ENCODE peak calls at places on chromosome 4, in seven cellular contexts. One of them, this sample, is unnamed.

GRCh38 chr4:47913858-47914218 is 545 bp downstream of the NFXL1 start:
- DNase-seq in choroid plexus epithelial cell: no peak
- DNase-seq in COR-L47: peak
- DNase-seq in astrocyte: no peak
- DNase-seq in fibroblast of pulmonary artery: no peak
- DNase-seq in stimulated activated CD8-positive, alpha-beta memory T cell treated with anti-CD3 and anti-CD28 coated beads, Interleukin-4, amount 100 ng/mL, for 1 hour: no peak
- DNase-seq in T follicular helper cell: peak
- DNase-seq in this sample: peak

GRCh38 chr4:33302298-33302697 is 2582.1 kb downstream of the PCDH7 start:
- DNase-seq in choroid plexus epithelial cell: peak
- DNase-seq in COR-L47: no peak
- DNase-seq in astrocyte: peak
- DNase-seq in fibroblast of pulmonary artery: peak
- DNase-seq in stimulated activated CD8-positive, alpha-beta memory T cell treated with anti-CD3 and anti-CD28 coated beads, Interleukin-4, amount 100 ng/mL, for 1 hour: no peak
- DNase-seq in T follicular helper cell: no peak
- DNase-seq in this sample: no peak

GRCh38 chr4:97912151-97912550 is 231.1 kb downstream of the STPG2 start:
- DNase-seq in choroid plexus epithelial cell: no peak
- DNase-seq in COR-L47: no peak
- DNase-seq in astrocyte: no peak
- DNase-seq in fibroblast of pulmonary artery: no peak
- DNase-seq in stimulated activated CD8-positive, alpha-beta memory T cell treated with anti-CD3 and anti-CD28 coated beads, Interleukin-4, amount 100 ng/mL, for 1 hour: no peak
- DNase-seq in T follicular helper cell: no peak
- DNase-seq in this sample: no peak

GRCh38 chr4:130359537-130359936 is 1263.6 kb downstream of the C4orf33 start:
- DNase-seq in choroid plexus epithelial cell: peak
- DNase-seq in COR-L47: no peak
- DNase-seq in astrocyte: peak
- DNase-seq in fibroblast of pulmonary artery: peak
- DNase-seq in stimulated activated CD8-positive, alpha-beta memory T cell treated with anti-CD3 and anti-CD28 coated beads, Interleukin-4, amount 100 ng/mL, for 1 hour: no peak
- DNase-seq in T follicular helper cell: no peak
- DNase-seq in this sample: no peak

GRCh38 chr4:64266263-64266662 is 143.0 kb downstream of the TECRL start:
- DNase-seq in choroid plexus epithelial cell: no peak
- DNase-seq in COR-L47: no peak
- DNase-seq in astrocyte: no peak
- DNase-seq in fibroblast of pulmonary artery: no peak
- DNase-seq in stimulated activated CD8-positive, alpha-beta memory T cell treated with anti-CD3 and anti-CD28 coated beads, Interleukin-4, amount 100 ng/mL, for 1 hour: no peak
- DNase-seq in T follicular helper cell: no peak
- DNase-seq in this sample: no peak

GRCh38 chr4:99885063-99885664 is 9.1 kb downstream of the LAMTOR3 start:
- DNase-seq in choroid plexus epithelial cell: peak
- DNase-seq in COR-L47: peak
- DNase-seq in astrocyte: peak
- DNase-seq in fibroblast of pulmonary artery: peak
- DNase-seq in stimulated activated CD8-positive, alpha-beta memory T cell treated with anti-CD3 and anti-CD28 coated beads, Interleukin-4, amount 100 ng/mL, for 1 hour: no peak
- DNase-seq in T follicular helper cell: peak
- DNase-seq in this sample: peak

GRCh38 chr4:177087060-177087459 is 222.6 kb upstream of the NEIL3 start:
- DNase-seq in choroid plexus epithelial cell: no peak
- DNase-seq in COR-L47: no peak
- DNase-seq in astrocyte: no peak
- DNase-seq in fibroblast of pulmonary artery: no peak
- DNase-seq in stimulated activated CD8-positive, alpha-beta memory T cell treated with anti-CD3 and anti-CD28 coated beads, Interleukin-4, amount 100 ng/mL, for 1 hour: no peak
- DNase-seq in T follicular helper cell: no peak
- DNase-seq in this sample: no peak

GRCh38 chr4:24655971-24656370 is 71.6 kb upstream of the DHX15 start:
- DNase-seq in choroid plexus epithelial cell: no peak
- DNase-seq in COR-L47: no peak
- DNase-seq in astrocyte: peak
- DNase-seq in fibroblast of pulmonary artery: no peak
- DNase-seq in stimulated activated CD8-positive, alpha-beta memory T cell treated with anti-CD3 and anti-CD28 coated beads, Interleukin-4, amount 100 ng/mL, for 1 hour: no peak
- DNase-seq in T follicular helper cell: no peak
- DNase-seq in this sample: no peak

GRCh38 chr4:26731342-26731741 is 129.3 kb upstream of the STIM2 start:
- DNase-seq in choroid plexus epithelial cell: no peak
- DNase-seq in COR-L47: no peak
- DNase-seq in astrocyte: no peak
- DNase-seq in fibroblast of pulmonary artery: no peak
- DNase-seq in stimulated activated CD8-positive, alpha-beta memory T cell treated with anti-CD3 and anti-CD28 coated beads, Interleukin-4, amount 100 ng/mL, for 1 hour: no peak
- DNase-seq in T follicular helper cell: no peak
- DNase-seq in this sample: no peak

GRCh38 chr4:42018451-42018850 is 28.1 kb downstream of the SLC30A9 start:
- DNase-seq in choroid plexus epithelial cell: no peak
- DNase-seq in COR-L47: no peak
- DNase-seq in astrocyte: peak
- DNase-seq in fibroblast of pulmonary artery: no peak
- DNase-seq in stimulated activated CD8-positive, alpha-beta memory T cell treated with anti-CD3 and anti-CD28 coated beads, Interleukin-4, amount 100 ng/mL, for 1 hour: no peak
- DNase-seq in T follicular helper cell: no peak
- DNase-seq in this sample: no peak

GRCh38 chr4:77376788-77377460 is 219.9 kb downstream of the CCNG2 start:
- DNase-seq in choroid plexus epithelial cell: no peak
- DNase-seq in COR-L47: no peak
- DNase-seq in astrocyte: no peak
- DNase-seq in fibroblast of pulmonary artery: no peak
- DNase-seq in stimulated activated CD8-positive, alpha-beta memory T cell treated with anti-CD3 and anti-CD28 coated beads, Interleukin-4, amount 100 ng/mL, for 1 hour: no peak
- DNase-seq in T follicular helper cell: no peak
- DNase-seq in this sample: no peak

GRCh38 chr4:54568184-54568583 is 89.6 kb upstream of the KIT start:
- DNase-seq in choroid plexus epithelial cell: peak
- DNase-seq in COR-L47: no peak
- DNase-seq in astrocyte: peak
- DNase-seq in fibroblast of pulmonary artery: peak
- DNase-seq in stimulated activated CD8-positive, alpha-beta memory T cell treated with anti-CD3 and anti-CD28 coated beads, Interleukin-4, amount 100 ng/mL, for 1 hour: no peak
- DNase-seq in T follicular helper cell: no peak
- DNase-seq in this sample: no peak

GRCh38 chr4:164345756-164346155 is 408.2 kb upstream of the SMIM31 start:
- DNase-seq in choroid plexus epithelial cell: no peak
- DNase-seq in COR-L47: no peak
- DNase-seq in astrocyte: peak
- DNase-seq in fibroblast of pulmonary artery: no peak
- DNase-seq in stimulated activated CD8-positive, alpha-beta memory T cell treated with anti-CD3 and anti-CD28 coated beads, Interleukin-4, amount 100 ng/mL, for 1 hour: no peak
- DNase-seq in T follicular helper cell: no peak
- DNase-seq in this sample: no peak

GRCh38 chr4:163332526-163333405 is at the start of gene NPY1R:
- DNase-seq in choroid plexus epithelial cell: peak
- DNase-seq in COR-L47: peak
- DNase-seq in astrocyte: peak
- DNase-seq in fibroblast of pulmonary artery: peak
- DNase-seq in stimulated activated CD8-positive, alpha-beta memory T cell treated with anti-CD3 and anti-CD28 coated beads, Interleukin-4, amount 100 ng/mL, for 1 hour: no peak
- DNase-seq in T follicular helper cell: no peak
- DNase-seq in this sample: peak

GRCh38 chr4:135532132-135532531 is 1330.5 kb upstream of the PABPC4L start:
- DNase-seq in choroid plexus epithelial cell: no peak
- DNase-seq in COR-L47: no peak
- DNase-seq in astrocyte: no peak
- DNase-seq in fibroblast of pulmonary artery: no peak
- DNase-seq in stimulated activated CD8-positive, alpha-beta memory T cell treated with anti-CD3 and anti-CD28 coated beads, Interleukin-4, amount 100 ng/mL, for 1 hour: no peak
- DNase-seq in T follicular helper cell: no peak
- DNase-seq in this sample: no peak

GRCh38 chr4:98728433-98728832 is 70.0 kb upstream of the TSPAN5 start:
- DNase-seq in choroid plexus epithelial cell: peak
- DNase-seq in COR-L47: no peak
- DNase-seq in astrocyte: peak
- DNase-seq in fibroblast of pulmonary artery: peak
- DNase-seq in stimulated activated CD8-positive, alpha-beta memory T cell treated with anti-CD3 and anti-CD28 coated beads, Interleukin-4, amount 100 ng/mL, for 1 hour: no peak
- DNase-seq in T follicular helper cell: no peak
- DNase-seq in this sample: no peak

GRCh38 chr4:55838952-55839351 is 14.5 kb upstream of the EXOC1 start:
- DNase-seq in choroid plexus epithelial cell: no peak
- DNase-seq in COR-L47: no peak
- DNase-seq in astrocyte: no peak
- DNase-seq in fibroblast of pulmonary artery: no peak
- DNase-seq in stimulated activated CD8-positive, alpha-beta memory T cell treated with anti-CD3 and anti-CD28 coated beads, Interleukin-4, amount 100 ng/mL, for 1 hour: no peak
- DNase-seq in T follicular helper cell: no peak
- DNase-seq in this sample: no peak

GRCh38 chr4:87543835-87544461 is 14.8 kb upstream of the SPARCL1 start:
- DNase-seq in choroid plexus epithelial cell: peak
- DNase-seq in COR-L47: peak
- DNase-seq in astrocyte: peak
- DNase-seq in fibroblast of pulmonary artery: peak
- DNase-seq in stimulated activated CD8-positive, alpha-beta memory T cell treated with anti-CD3 and anti-CD28 coated beads, Interleukin-4, amount 100 ng/mL, for 1 hour: no peak
- DNase-seq in T follicular helper cell: no peak
- DNase-seq in this sample: no peak

GRCh38 chr4:74437866-74438265 is 7.1 kb upstream of the AREG start:
- DNase-seq in choroid plexus epithelial cell: no peak
- DNase-seq in COR-L47: no peak
- DNase-seq in astrocyte: no peak
- DNase-seq in fibroblast of pulmonary artery: no peak
- DNase-seq in stimulated activated CD8-positive, alpha-beta memory T cell treated with anti-CD3 and anti-CD28 coated beads, Interleukin-4, amount 100 ng/mL, for 1 hour: no peak
- DNase-seq in T follicular helper cell: no peak
- DNase-seq in this sample: no peak

GRCh38 chr4:40828661-40829060 is 78.9 kb downstream of the NSUN7 start:
- DNase-seq in choroid plexus epithelial cell: no peak
- DNase-seq in COR-L47: no peak
- DNase-seq in astrocyte: no peak
- DNase-seq in fibroblast of pulmonary artery: no peak
- DNase-seq in stimulated activated CD8-positive, alpha-beta memory T cell treated with anti-CD3 and anti-CD28 coated beads, Interleukin-4, amount 100 ng/mL, for 1 hour: no peak
- DNase-seq in T follicular helper cell: no peak
- DNase-seq in this sample: no peak

GRCh38 chr4:84239278-84239845 is 259.7 kb downstream of the NKX6-1 start:
- DNase-seq in choroid plexus epithelial cell: no peak
- DNase-seq in COR-L47: no peak
- DNase-seq in astrocyte: no peak
- DNase-seq in fibroblast of pulmonary artery: no peak
- DNase-seq in stimulated activated CD8-positive, alpha-beta memory T cell treated with anti-CD3 and anti-CD28 coated beads, Interleukin-4, amount 100 ng/mL, for 1 hour: no peak
- DNase-seq in T follicular helper cell: no peak
- DNase-seq in this sample: no peak

GRCh38 chr4:158170691-158171455 is 2.0 kb downstream of the GASK1B start:
- DNase-seq in choroid plexus epithelial cell: peak
- DNase-seq in COR-L47: no peak
- DNase-seq in astrocyte: no peak
- DNase-seq in fibroblast of pulmonary artery: peak
- DNase-seq in stimulated activated CD8-positive, alpha-beta memory T cell treated with anti-CD3 and anti-CD28 coated beads, Interleukin-4, amount 100 ng/mL, for 1 hour: no peak
- DNase-seq in T follicular helper cell: no peak
- DNase-seq in this sample: no peak

GRCh38 chr4:16233569-16234177 is 7.4 kb upstream of the TAPT1 start:
- DNase-seq in choroid plexus epithelial cell: no peak
- DNase-seq in COR-L47: no peak
- DNase-seq in astrocyte: no peak
- DNase-seq in fibroblast of pulmonary artery: no peak
- DNase-seq in stimulated activated CD8-positive, alpha-beta memory T cell treated with anti-CD3 and anti-CD28 coated beads, Interleukin-4, amount 100 ng/mL, for 1 hour: no peak
- DNase-seq in T follicular helper cell: no peak
- DNase-seq in this sample: no peak

GRCh38 chr4:150355858-150356455 is 226.0 kb upstream of the MAB21L2 start:
- DNase-seq in choroid plexus epithelial cell: no peak
- DNase-seq in COR-L47: no peak
- DNase-seq in astrocyte: no peak
- DNase-seq in fibroblast of pulmonary artery: no peak
- DNase-seq in stimulated activated CD8-positive, alpha-beta memory T cell treated with anti-CD3 and anti-CD28 coated beads, Interleukin-4, amount 100 ng/mL, for 1 hour: no peak
- DNase-seq in T follicular helper cell: no peak
- DNase-seq in this sample: no peak

GRCh38 chr4:5801696-5802095 is 90.7 kb downstream of the EVC start:
- DNase-seq in choroid plexus epithelial cell: no peak
- DNase-seq in COR-L47: no peak
- DNase-seq in astrocyte: no peak
- DNase-seq in fibroblast of pulmonary artery: no peak
- DNase-seq in stimulated activated CD8-positive, alpha-beta memory T cell treated with anti-CD3 and anti-CD28 coated beads, Interleukin-4, amount 100 ng/mL, for 1 hour: no peak
- DNase-seq in T follicular helper cell: no peak
- DNase-seq in this sample: no peak

GRCh38 chr4:79050521-79050880 is 111.3 kb upstream of the PAQR3 start:
- DNase-seq in choroid plexus epithelial cell: no peak
- DNase-seq in COR-L47: peak
- DNase-seq in astrocyte: no peak
- DNase-seq in fibroblast of pulmonary artery: no peak
- DNase-seq in stimulated activated CD8-positive, alpha-beta memory T cell treated with anti-CD3 and anti-CD28 coated beads, Interleukin-4, amount 100 ng/mL, for 1 hour: no peak
- DNase-seq in T follicular helper cell: no peak
- DNase-seq in this sample: peak

GRCh38 chr4:186260117-186260503 is 5.9 kb upstream of the F11 start:
- DNase-seq in choroid plexus epithelial cell: no peak
- DNase-seq in COR-L47: no peak
- DNase-seq in astrocyte: no peak
- DNase-seq in fibroblast of pulmonary artery: no peak
- DNase-seq in stimulated activated CD8-positive, alpha-beta memory T cell treated with anti-CD3 and anti-CD28 coated beads, Interleukin-4, amount 100 ng/mL, for 1 hour: no peak
- DNase-seq in T follicular helper cell: no peak
- DNase-seq in this sample: no peak

GRCh38 chr4:23438764-23439163 is 451.1 kb downstream of the PPARGC1A start:
- DNase-seq in choroid plexus epithelial cell: no peak
- DNase-seq in COR-L47: no peak
- DNase-seq in astrocyte: peak
- DNase-seq in fibroblast of pulmonary artery: no peak
- DNase-seq in stimulated activated CD8-positive, alpha-beta memory T cell treated with anti-CD3 and anti-CD28 coated beads, Interleukin-4, amount 100 ng/mL, for 1 hour: no peak
- DNase-seq in T follicular helper cell: no peak
- DNase-seq in this sample: no peak

GRCh38 chr4:140976768-140977167 is 156.5 kb downstream of the RNF150 start:
- DNase-seq in choroid plexus epithelial cell: no peak
- DNase-seq in COR-L47: no peak
- DNase-seq in astrocyte: no peak
- DNase-seq in fibroblast of pulmonary artery: no peak
- DNase-seq in stimulated activated CD8-positive, alpha-beta memory T cell treated with anti-CD3 and anti-CD28 coated beads, Interleukin-4, amount 100 ng/mL, for 1 hour: no peak
- DNase-seq in T follicular helper cell: no peak
- DNase-seq in this sample: no peak

GRCh38 chr4:144351306-144351705 is 210.8 kb upstream of the GYPA start:
- DNase-seq in choroid plexus epithelial cell: no peak
- DNase-seq in COR-L47: no peak
- DNase-seq in astrocyte: no peak
- DNase-seq in fibroblast of pulmonary artery: no peak
- DNase-seq in stimulated activated CD8-positive, alpha-beta memory T cell treated with anti-CD3 and anti-CD28 coated beads, Interleukin-4, amount 100 ng/mL, for 1 hour: no peak
- DNase-seq in T follicular helper cell: no peak
- DNase-seq in this sample: no peak

GRCh38 chr4:4524364-4524763 is 17.5 kb downstream of the STX18 start:
- DNase-seq in choroid plexus epithelial cell: peak
- DNase-seq in COR-L47: no peak
- DNase-seq in astrocyte: no peak
- DNase-seq in fibroblast of pulmonary artery: no peak
- DNase-seq in stimulated activated CD8-positive, alpha-beta memory T cell treated with anti-CD3 and anti-CD28 coated beads, Interleukin-4, amount 100 ng/mL, for 1 hour: no peak
- DNase-seq in T follicular helper cell: no peak
- DNase-seq in this sample: no peak

GRCh38 chr4:32858971-32859370 is 2138.8 kb downstream of the PCDH7 start:
- DNase-seq in choroid plexus epithelial cell: peak
- DNase-seq in COR-L47: no peak
- DNase-seq in astrocyte: peak
- DNase-seq in fibroblast of pulmonary artery: peak
- DNase-seq in stimulated activated CD8-positive, alpha-beta memory T cell treated with anti-CD3 and anti-CD28 coated beads, Interleukin-4, amount 100 ng/mL, for 1 hour: no peak
- DNase-seq in T follicular helper cell: no peak
- DNase-seq in this sample: no peak

GRCh38 chr4:119284876-119285611 is 36.9 kb downstream of the FABP2 start:
- DNase-seq in choroid plexus epithelial cell: peak
- DNase-seq in COR-L47: no peak
- DNase-seq in astrocyte: peak
- DNase-seq in fibroblast of pulmonary artery: peak
- DNase-seq in stimulated activated CD8-positive, alpha-beta memory T cell treated with anti-CD3 and anti-CD28 coated beads, Interleukin-4, amount 100 ng/mL, for 1 hour: no peak
- DNase-seq in T follicular helper cell: no peak
- DNase-seq in this sample: no peak

GRCh38 chr4:150308824-150309472 is 230.7 kb downstream of the DCLK2 start:
- DNase-seq in choroid plexus epithelial cell: peak
- DNase-seq in COR-L47: no peak
- DNase-seq in astrocyte: peak
- DNase-seq in fibroblast of pulmonary artery: peak
- DNase-seq in stimulated activated CD8-positive, alpha-beta memory T cell treated with anti-CD3 and anti-CD28 coated beads, Interleukin-4, amount 100 ng/mL, for 1 hour: no peak
- DNase-seq in T follicular helper cell: no peak
- DNase-seq in this sample: no peak

GRCh38 chr4:25925486-25926201 is 11.6 kb downstream of the SMIM20 start:
- DNase-seq in choroid plexus epithelial cell: peak
- DNase-seq in COR-L47: peak
- DNase-seq in astrocyte: no peak
- DNase-seq in fibroblast of pulmonary artery: peak
- DNase-seq in stimulated activated CD8-positive, alpha-beta memory T cell treated with anti-CD3 and anti-CD28 coated beads, Interleukin-4, amount 100 ng/mL, for 1 hour: no peak
- DNase-seq in T follicular helper cell: no peak
- DNase-seq in this sample: peak

GRCh38 chr4:41360911-41361830 is 104.4 kb downstream of the UCHL1 start:
- DNase-seq in choroid plexus epithelial cell: peak
- DNase-seq in COR-L47: peak
- DNase-seq in astrocyte: no peak
- DNase-seq in fibroblast of pulmonary artery: peak
- DNase-seq in stimulated activated CD8-positive, alpha-beta memory T cell treated with anti-CD3 and anti-CD28 coated beads, Interleukin-4, amount 100 ng/mL, for 1 hour: no peak
- DNase-seq in T follicular helper cell: no peak
- DNase-seq in this sample: peak

GRCh38 chr4:86338989-86339388 is 20.9 kb downstream of the MAPK10 start:
- DNase-seq in choroid plexus epithelial cell: peak
- DNase-seq in COR-L47: no peak
- DNase-seq in astrocyte: peak
- DNase-seq in fibroblast of pulmonary artery: peak
- DNase-seq in stimulated activated CD8-positive, alpha-beta memory T cell treated with anti-CD3 and anti-CD28 coated beads, Interleukin-4, amount 100 ng/mL, for 1 hour: no peak
- DNase-seq in T follicular helper cell: no peak
- DNase-seq in this sample: no peak

GRCh38 chr4:3375688-3376087 is 66.1 kb upstream of the HGFAC start:
- DNase-seq in choroid plexus epithelial cell: peak
- DNase-seq in COR-L47: peak
- DNase-seq in astrocyte: peak
- DNase-seq in fibroblast of pulmonary artery: peak
- DNase-seq in stimulated activated CD8-positive, alpha-beta memory T cell treated with anti-CD3 and anti-CD28 coated beads, Interleukin-4, amount 100 ng/mL, for 1 hour: no peak
- DNase-seq in T follicular helper cell: no peak
- DNase-seq in this sample: peak

This sample was measured in NCI-H345.